ENCODE peak calls at places on chromosomes 6 and 20, in five cellular contexts. One of them, this sample, is unnamed.

GRCh38 chr6:129853996-129854711 is 7.0 kb downstream of the TMEM244 start:
- DNase-seq in CD8-positive, alpha-beta T cell: no peak
- DNase-seq in foreskin fibroblast: peak; percentile 74
- DNase-seq in astrocyte of the spinal cord: peak; percentile 76
- DNase-seq in dorsolateral prefrontal cortex: no peak
- DNase-seq in this sample: no peak

GRCh38 chr20:45154183-45154582 is 20.5 kb upstream of the PI3 start:
- DNase-seq in foreskin fibroblast: peak; percentile 6
- DNase-seq in astrocyte of the spinal cord: no peak
- DNase-seq in CD8-positive, alpha-beta T cell: no peak
- DNase-seq in dorsolateral prefrontal cortex: no peak
- DNase-seq in this sample: no peak

GRCh38 chr6:102619585-102619984 is 1226.1 kb downstream of the GRIK2 start:
- DNase-seq in astrocyte of the spinal cord: peak; percentile 8
- DNase-seq in dorsolateral prefrontal cortex: no peak
- DNase-seq in foreskin fibroblast: no peak
- DNase-seq in CD8-positive, alpha-beta T cell: no peak
- DNase-seq in this sample: peak; percentile 1

GRCh38 chr6:145848555-145848954 is 34.0 kb upstream of the FBXO30 start:
- DNase-seq in dorsolateral prefrontal cortex: no peak
- DNase-seq in foreskin fibroblast: no peak
- DNase-seq in astrocyte of the spinal cord: no peak
- DNase-seq in CD8-positive, alpha-beta T cell: no peak
- DNase-seq in this sample: no peak

GRCh38 chr6:108152446-108152845 is 13.4 kb upstream of the NR2E1 start:
- DNase-seq in astrocyte of the spinal cord: no peak
- DNase-seq in dorsolateral prefrontal cortex: no peak
- DNase-seq in CD8-positive, alpha-beta T cell: no peak
- DNase-seq in foreskin fibroblast: no peak
- DNase-seq in this sample: no peak

GRCh38 chr6:122947355-122947754 is 48.7 kb upstream of the CLVS2 start:
- DNase-seq in astrocyte of the spinal cord: peak; percentile 26
- DNase-seq in CD8-positive, alpha-beta T cell: no peak
- DNase-seq in foreskin fibroblast: no peak
- DNase-seq in dorsolateral prefrontal cortex: no peak
- DNase-seq in this sample: peak; percentile 5

GRCh38 chr20:25544760-25545159 is 40.6 kb downstream of the NINL start:
- DNase-seq in astrocyte of the spinal cord: no peak
- DNase-seq in dorsolateral prefrontal cortex: no peak
- DNase-seq in CD8-positive, alpha-beta T cell: no peak
- DNase-seq in foreskin fibroblast: no peak
- DNase-seq in this sample: no peak

GRCh38 chr6:20991910-20992309 is 457.7 kb downstream of the CDKAL1 start:
- DNase-seq in foreskin fibroblast: no peak
- DNase-seq in CD8-positive, alpha-beta T cell: no peak
- DNase-seq in dorsolateral prefrontal cortex: no peak
- DNase-seq in astrocyte of the spinal cord: no peak
- DNase-seq in this sample: no peak

GRCh38 chr20:59835057-59835447 is 98.4 kb downstream of the SYCP2 start:
- DNase-seq in astrocyte of the spinal cord: peak; percentile 15
- DNase-seq in foreskin fibroblast: peak; percentile 4
- DNase-seq in dorsolateral prefrontal cortex: no peak
- DNase-seq in CD8-positive, alpha-beta T cell: no peak
- DNase-seq in this sample: peak; percentile 2

GRCh38 chr6:131694832-131695426 is 6.3 kb downstream of the OR2A4 start:
- DNase-seq in CD8-positive, alpha-beta T cell: no peak
- DNase-seq in dorsolateral prefrontal cortex: peak; percentile 8
- DNase-seq in astrocyte of the spinal cord: peak; percentile 77
- DNase-seq in foreskin fibroblast: peak; percentile 86
- DNase-seq in this sample: peak; percentile 63

GRCh38 chr20:24340933-24341332 is 128.5 kb upstream of the SYNDIG1 start:
- DNase-seq in CD8-positive, alpha-beta T cell: no peak
- DNase-seq in foreskin fibroblast: peak; percentile 33
- DNase-seq in dorsolateral prefrontal cortex: no peak
- DNase-seq in astrocyte of the spinal cord: no peak
- DNase-seq in this sample: no peak

GRCh38 chr6:83341765-83342164 is 89.1 kb downstream of the ME1 start:
- DNase-seq in foreskin fibroblast: no peak
- DNase-seq in astrocyte of the spinal cord: no peak
- DNase-seq in dorsolateral prefrontal cortex: no peak
- DNase-seq in CD8-positive, alpha-beta T cell: no peak
- DNase-seq in this sample: no peak

GRCh38 chr6:34301408-34301807 is 52.6 kb upstream of the SMIM29 start:
- DNase-seq in astrocyte of the spinal cord: peak; percentile 79
- DNase-seq in CD8-positive, alpha-beta T cell: no peak
- DNase-seq in dorsolateral prefrontal cortex: no peak
- DNase-seq in foreskin fibroblast: peak; percentile 78
- DNase-seq in this sample: peak; percentile 37

GRCh38 chr20:36408219-36408618 is 102.1 kb downstream of the DLGAP4 start:
- DNase-seq in astrocyte of the spinal cord: no peak
- DNase-seq in CD8-positive, alpha-beta T cell: no peak
- DNase-seq in dorsolateral prefrontal cortex: no peak
- DNase-seq in foreskin fibroblast: peak; percentile 56
- DNase-seq in this sample: no peak

GRCh38 chr20:15512916-15513315 is 1060.3 kb downstream of the KIF16B start:
- DNase-seq in foreskin fibroblast: peak; percentile 3
- DNase-seq in astrocyte of the spinal cord: no peak
- DNase-seq in dorsolateral prefrontal cortex: no peak
- DNase-seq in CD8-positive, alpha-beta T cell: no peak
- DNase-seq in this sample: no peak

GRCh38 chr6:162056061-162056460 is 671.5 kb downstream of the PRKN start:
- DNase-seq in astrocyte of the spinal cord: no peak
- DNase-seq in foreskin fibroblast: no peak
- DNase-seq in CD8-positive, alpha-beta T cell: no peak
- DNase-seq in dorsolateral prefrontal cortex: no peak
- DNase-seq in this sample: no peak

GRCh38 chr6:162055365-162055764 is 672.2 kb downstream of the PRKN start:
- DNase-seq in dorsolateral prefrontal cortex: no peak
- DNase-seq in foreskin fibroblast: no peak
- DNase-seq in astrocyte of the spinal cord: no peak
- DNase-seq in CD8-positive, alpha-beta T cell: no peak
- DNase-seq in this sample: no peak

GRCh38 chr6:162050579-162050978 is 677.0 kb downstream of the PRKN start:
- DNase-seq in foreskin fibroblast: no peak
- DNase-seq in astrocyte of the spinal cord: no peak
- DNase-seq in dorsolateral prefrontal cortex: no peak
- DNase-seq in CD8-positive, alpha-beta T cell: no peak
- DNase-seq in this sample: no peak

GRCh38 chr6:162056745-162057144 is 670.8 kb downstream of the PRKN start:
- DNase-seq in dorsolateral prefrontal cortex: no peak
- DNase-seq in foreskin fibroblast: peak; percentile 73
- DNase-seq in CD8-positive, alpha-beta T cell: no peak
- DNase-seq in astrocyte of the spinal cord: peak; percentile 49
- DNase-seq in this sample: peak; percentile 16

DNA sequence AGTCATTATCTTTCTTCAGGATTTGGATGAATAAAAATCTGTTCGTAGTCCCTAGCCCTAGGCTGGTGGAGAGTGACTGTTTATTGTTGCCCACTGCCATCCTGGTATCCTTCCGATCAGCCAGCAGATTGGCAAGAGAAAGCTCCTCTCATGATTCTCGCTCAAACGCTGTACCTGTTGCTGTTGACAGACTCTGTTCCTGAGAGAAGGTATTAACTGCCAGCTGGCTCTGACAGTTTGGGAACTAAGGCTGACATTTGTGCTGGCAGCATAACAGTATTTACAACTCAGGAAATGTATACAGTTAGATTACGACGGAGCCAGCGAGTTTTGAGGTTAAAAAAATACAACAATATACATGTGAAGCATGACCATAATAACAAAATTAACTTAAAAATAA is 674.5 kb downstream of the PRKN start:
- DNase-seq in foreskin fibroblast: no peak
- DNase-seq in dorsolateral prefrontal cortex: no peak
- DNase-seq in astrocyte of the spinal cord: no peak
- DNase-seq in CD8-positive, alpha-beta T cell: no peak
- DNase-seq in this sample: no peak
- H3K4me3 ChIP-seq in foreskin fibroblast: no peak overlapping the region
- H3K4me3 ChIP-seq in dorsolateral prefrontal cortex: no peak overlapping the region
- H3K4me3 ChIP-seq in astrocyte of the spinal cord: no peak overlapping the region
- H3K4me3 ChIP-seq in CD8-positive, alpha-beta T cell: no peak overlapping the region
- H3K4me3 ChIP-seq in this sample: no peak overlapping the region

DNA sequence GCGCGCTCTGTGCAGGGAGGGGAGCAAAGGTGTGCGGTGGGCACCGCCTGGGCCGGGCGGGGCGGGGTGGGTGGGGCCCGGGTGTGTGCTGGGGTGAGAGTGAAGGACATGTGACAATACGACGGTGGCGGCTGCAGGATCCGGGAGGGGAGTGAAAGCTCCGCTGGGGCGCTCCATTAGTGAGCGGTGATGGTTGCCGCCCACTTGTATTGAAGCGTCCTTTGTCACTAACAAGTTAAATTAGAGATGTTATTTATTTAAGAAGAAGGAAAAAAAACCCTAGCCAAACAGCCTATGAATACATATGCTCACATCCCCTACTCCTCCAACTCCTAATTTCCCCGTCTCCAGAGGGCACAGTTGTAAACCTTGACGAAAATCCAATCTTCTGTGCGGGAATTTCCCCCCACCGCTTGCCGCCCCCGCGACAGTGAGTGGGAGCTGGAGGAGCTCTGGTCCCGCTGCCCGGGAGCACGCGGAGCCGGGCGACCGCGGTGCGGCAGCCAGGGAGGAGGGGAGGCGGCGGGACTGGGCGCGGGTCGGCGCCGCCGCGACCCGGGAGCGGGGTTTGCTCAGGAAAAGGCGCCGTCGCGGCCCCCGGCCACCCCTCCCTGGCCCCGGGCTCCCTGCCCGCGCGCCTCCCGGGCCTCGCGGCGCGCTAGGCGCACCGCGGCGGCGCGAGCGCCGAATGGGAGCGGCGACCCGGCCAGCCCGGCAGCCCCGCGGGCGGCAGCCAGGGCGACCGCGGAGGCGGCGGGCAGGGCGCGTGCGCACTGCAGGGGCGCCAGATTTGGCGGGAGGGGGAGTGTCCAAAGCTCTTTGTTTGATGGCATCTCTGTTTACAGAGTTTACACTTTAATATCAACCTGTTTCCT is at the start of gene MYB:
- DNase-seq in astrocyte of the spinal cord: peak; percentile 29
- DNase-seq in dorsolateral prefrontal cortex: peak; percentile 30
- DNase-seq in foreskin fibroblast: peak; percentile 79
- DNase-seq in CD8-positive, alpha-beta T cell: peak; percentile 83
- DNase-seq in this sample: no peak
- TF ChIP-seq CTCF in astrocyte of the spinal cord: no peak
- TF ChIP-seq CTCF in dorsolateral prefrontal cortex: no peak
- TF ChIP-seq CTCF in foreskin fibroblast: no peak
- TF ChIP-seq CTCF in CD8-positive, alpha-beta T cell: no peak
- TF ChIP-seq CTCF in this sample: no peak

GRCh38 chr6:46509981-46510510 is 18.8 kb upstream of the RCAN2 start:
- DNase-seq in CD8-positive, alpha-beta T cell: no peak
- DNase-seq in foreskin fibroblast: no peak
- DNase-seq in astrocyte of the spinal cord: no peak
- DNase-seq in dorsolateral prefrontal cortex: no peak
- DNase-seq in this sample: no peak
- H3K4me3 ChIP-seq in CD8-positive, alpha-beta T cell: no peak overlapping the region
- H3K4me3 ChIP-seq in foreskin fibroblast: no peak overlapping the region
- H3K4me3 ChIP-seq in astrocyte of the spinal cord: no peak overlapping the region
- H3K4me3 ChIP-seq in dorsolateral prefrontal cortex: no peak overlapping the region
- H3K4me3 ChIP-seq in this sample: no peak overlapping the region

DNA sequence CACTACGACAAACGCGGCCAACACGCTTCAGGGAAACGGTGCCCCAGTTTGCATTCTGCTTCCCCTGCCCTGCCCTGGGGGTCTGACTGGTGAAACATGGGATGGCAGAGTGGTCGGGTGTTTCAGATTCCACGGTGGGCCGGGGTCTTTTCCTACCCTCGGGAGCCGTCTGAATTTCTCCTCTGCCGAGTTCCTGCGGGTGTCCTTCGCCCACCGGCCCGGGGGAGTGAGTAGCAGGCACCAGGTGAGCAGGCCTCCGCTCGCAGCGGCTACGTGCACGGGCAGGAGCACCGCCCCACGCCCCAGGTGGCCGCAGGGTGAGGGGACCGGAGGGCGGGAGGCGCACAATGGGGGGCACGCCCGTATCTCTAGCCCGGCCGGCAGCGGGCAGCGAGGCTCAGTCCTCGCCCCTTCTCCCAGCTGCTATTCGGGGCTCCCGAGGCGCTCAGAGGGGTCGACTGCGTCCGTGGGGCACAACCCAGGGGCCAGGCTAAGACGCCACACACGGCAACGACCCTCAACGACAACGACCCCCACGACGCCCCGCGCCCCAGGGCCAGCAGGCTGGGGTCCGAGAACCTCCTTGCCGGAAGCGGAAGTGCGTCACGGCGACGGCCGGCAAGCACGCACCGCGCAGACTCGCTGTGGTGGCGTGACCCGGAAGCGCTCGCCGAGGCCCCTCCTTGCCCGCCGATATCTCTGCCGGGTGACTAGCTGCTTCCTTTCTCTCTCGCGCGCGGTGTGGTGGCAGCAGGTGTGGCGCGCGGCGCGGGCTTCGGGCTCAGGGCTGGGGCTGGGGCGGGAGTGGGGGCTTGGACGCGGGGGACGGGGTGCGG is at the start of gene RPS21:
- DNase-seq in dorsolateral prefrontal cortex: peak; percentile 86
- DNase-seq in CD8-positive, alpha-beta T cell: peak; percentile 95
- DNase-seq in astrocyte of the spinal cord: peak; percentile 88
- DNase-seq in foreskin fibroblast: peak; percentile 96
- DNase-seq in this sample: peak; percentile 70
- TF ChIP-seq CTCF in dorsolateral prefrontal cortex: peak; percentile 40
- TF ChIP-seq CTCF in CD8-positive, alpha-beta T cell: no peak
- TF ChIP-seq CTCF in astrocyte of the spinal cord: no peak
- TF ChIP-seq CTCF in foreskin fibroblast: no peak
- TF ChIP-seq CTCF in this sample: no peak

DNA sequence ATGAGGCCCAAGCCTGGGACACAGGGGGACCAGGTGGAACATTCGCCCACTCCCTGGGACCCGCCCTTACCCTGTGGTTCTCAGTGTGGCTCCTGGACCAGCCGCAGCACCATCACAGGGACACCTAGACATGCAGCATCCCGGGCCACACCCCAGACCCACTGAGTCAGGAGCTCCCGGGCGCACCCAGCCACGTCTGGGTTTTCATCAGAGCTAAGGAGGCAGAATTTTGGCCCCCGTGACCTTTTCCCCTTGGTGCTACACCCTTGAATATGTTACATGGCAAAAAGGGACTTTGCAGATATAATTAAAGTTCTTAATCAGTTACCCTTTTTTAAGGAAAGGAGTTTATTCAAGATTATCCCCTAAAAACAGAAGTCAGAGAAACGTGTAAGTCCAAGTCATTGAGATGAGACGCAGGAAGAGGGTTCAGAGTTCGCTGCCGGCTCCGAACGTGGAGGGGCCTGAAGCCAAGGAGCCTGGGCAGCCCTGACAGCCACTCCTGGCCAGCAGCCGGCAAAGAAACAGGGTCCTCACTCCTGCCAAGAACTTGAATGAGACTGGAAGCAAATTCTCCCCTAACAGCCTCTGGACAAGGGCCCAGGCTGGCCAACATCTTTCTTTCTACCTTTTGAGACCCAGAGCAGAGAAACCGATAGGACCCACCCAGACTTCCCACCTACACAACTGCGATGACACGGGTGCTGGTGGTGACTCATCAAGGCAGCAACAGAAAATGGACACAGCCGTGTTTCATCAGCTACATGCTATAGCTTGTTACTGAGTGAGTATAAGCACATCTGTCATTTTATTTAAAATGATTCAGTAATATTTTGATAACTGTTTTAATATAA is 25.3 kb downstream of the BFSP1 start:
- DNase-seq in astrocyte of the spinal cord: peak; percentile 17
- DNase-seq in dorsolateral prefrontal cortex: no peak
- DNase-seq in foreskin fibroblast: peak; percentile 54
- DNase-seq in CD8-positive, alpha-beta T cell: peak; percentile 52
- DNase-seq in this sample: no peak
- H3K4me3 ChIP-seq in astrocyte of the spinal cord: no peak overlapping the region
- H3K4me3 ChIP-seq in dorsolateral prefrontal cortex: no peak overlapping the region
- H3K4me3 ChIP-seq in foreskin fibroblast: no peak overlapping the region
- H3K4me3 ChIP-seq in CD8-positive, alpha-beta T cell: peak overlapping the region; percentile 61
- H3K4me3 ChIP-seq in this sample: no peak overlapping the region

GRCh38 chr6:17460862-17461261 is 67.5 kb downstream of the CAP2 start:
- DNase-seq in dorsolateral prefrontal cortex: no peak
- DNase-seq in foreskin fibroblast: no peak
- DNase-seq in CD8-positive, alpha-beta T cell: no peak
- DNase-seq in astrocyte of the spinal cord: no peak
- DNase-seq in this sample: no peak
- TF ChIP-seq CTCF in dorsolateral prefrontal cortex: no peak
- TF ChIP-seq CTCF in foreskin fibroblast: no peak
- TF ChIP-seq CTCF in CD8-positive, alpha-beta T cell: no peak
- TF ChIP-seq CTCF in astrocyte of the spinal cord: no peak
- TF ChIP-seq CTCF in this sample: no peak

This sample was measured in astrocyte of the cerebellum.